ENCODE peak calls at places on chromosome 20, in nine cellular contexts. B is IMR-90; O is CD8-positive, alpha-beta T cell; N is GM06990; T is cardiac muscle cell; P is SK-N-SH; L is stomach; U is left ventricle myocardium inferior; W is upper lobe of right lung. G is an unnamed sample.

GRCh38 chr20:53346266-53346665 is 247.4 kb downstream of the ZNF217 start:
- DNase-seq in B (no peak), O (no peak), N (no peak), T (no peak), P (no peak), L (no peak), U (no peak), W (no peak), G (no peak)

GRCh38 chr20:8212286-8212685 is 80.2 kb downstream of the PLCB1 start:
- DNase-seq in B (peak; percentile 64), O (no peak), N (peak; percentile 33), T (no peak), P (no peak), L (no peak), U (no peak), W (no peak), G (peak; percentile 8)

GRCh38 chr20:40225596-40225995 is 463.4 kb downstream of the MAFB start:
- DNase-seq in B (no peak), O (no peak), N (no peak), T (no peak), P (no peak), L (no peak), U (no peak), W (no peak), G (no peak)

GRCh38 chr20:59822291-59823029 is 111.0 kb downstream of the SYCP2 start:
- DNase-seq in B (no peak), O (no peak), N (no peak), T (no peak), P (peak; percentile 35), L (no peak), U (no peak), W (no peak), G (no peak)

GRCh38 chr20:3652217-3652616 is 11.0 kb downstream of the GFRA4 start:
- DNase-seq in B (no peak), O (peak; percentile 31), N (no peak), T (no peak), P (no peak), L (peak; percentile 67), U (no peak), W (peak; percentile 50), G (no peak)

GRCh38 chr20:15020845-15021244 is 683.4 kb upstream of the FLRT3 start:
- DNase-seq in B (no peak), O (no peak), N (no peak), T (no peak), P (no peak), L (no peak), U (no peak), W (no peak), G (no peak)

GRCh38 chr20:1264727-1265126 is 1.4 kb upstream of the SNPH start:
- DNase-seq in B (no peak), O (no peak), N (no peak), T (no peak), P (no peak), L (no peak), U (no peak), W (no peak), G (no peak)

GRCh38 chr20:17436664-17437063 is 94.5 kb downstream of the BFSP1 start:
- DNase-seq in B (no peak), O (no peak), N (no peak), T (no peak), P (no peak), L (no peak), U (no peak), W (no peak), G (no peak)

GRCh38 chr20:8076505-8077498 is 55.3 kb upstream of the PLCB1 start:
- DNase-seq in B (peak; percentile 22), O (no peak), N (no peak), T (peak; percentile 53), P (no peak), L (peak; percentile 56), U (no peak), W (no peak), G (no peak)

GRCh38 chr20:11411765-11412164 is 505.9 kb upstream of the BTBD3 start:
- DNase-seq in B (no peak), O (no peak), N (no peak), T (no peak), P (no peak), L (no peak), U (no peak), W (no peak), G (no peak)

GRCh38 chr20:31595654-31596411 is 9.3 kb upstream of the ID1 start:
- DNase-seq in B (peak; percentile 86), O (no peak), N (no peak), T (peak; percentile 97), P (peak; percentile 90), L (peak; percentile 65), U (peak; percentile 89), W (peak; percentile 91), G (no peak)
- H3K4me3 ChIP-seq in B (no peak overlapping the region), O (no peak overlapping the region), N (no peak overlapping the region), T (no peak overlapping the region), P (no peak overlapping the region), L (no peak overlapping the region), U (no peak overlapping the region), W (no peak overlapping the region), G (no peak overlapping the region)

GRCh38 chr20:57221916-57222630 is 44.4 kb downstream of the BMP7 start:
- DNase-seq in B (no peak), O (no peak), N (no peak), T (no peak), P (peak; percentile 44), L (no peak), U (no peak), W (no peak), G (no peak)

GRCh38 chr20:57222631-57222950 is 43.9 kb downstream of the BMP7 start:
- DNase-seq in B (no peak), O (no peak), N (no peak), T (no peak), P (no peak), L (no peak), U (no peak), W (no peak), G (no peak)

GRCh38 chr20:57225197-57225733 is 41.2 kb downstream of the BMP7 start:
- DNase-seq in B (no peak), O (no peak), N (no peak), T (no peak), P (no peak), L (no peak), U (no peak), W (no peak), G (no peak)

GRCh38 chr20:57224641-57225138 is 41.8 kb downstream of the BMP7 start:
- DNase-seq in B (no peak), O (no peak), N (no peak), T (no peak), P (peak; percentile 75), L (no peak), U (no peak), W (no peak), G (no peak)

DNA sequence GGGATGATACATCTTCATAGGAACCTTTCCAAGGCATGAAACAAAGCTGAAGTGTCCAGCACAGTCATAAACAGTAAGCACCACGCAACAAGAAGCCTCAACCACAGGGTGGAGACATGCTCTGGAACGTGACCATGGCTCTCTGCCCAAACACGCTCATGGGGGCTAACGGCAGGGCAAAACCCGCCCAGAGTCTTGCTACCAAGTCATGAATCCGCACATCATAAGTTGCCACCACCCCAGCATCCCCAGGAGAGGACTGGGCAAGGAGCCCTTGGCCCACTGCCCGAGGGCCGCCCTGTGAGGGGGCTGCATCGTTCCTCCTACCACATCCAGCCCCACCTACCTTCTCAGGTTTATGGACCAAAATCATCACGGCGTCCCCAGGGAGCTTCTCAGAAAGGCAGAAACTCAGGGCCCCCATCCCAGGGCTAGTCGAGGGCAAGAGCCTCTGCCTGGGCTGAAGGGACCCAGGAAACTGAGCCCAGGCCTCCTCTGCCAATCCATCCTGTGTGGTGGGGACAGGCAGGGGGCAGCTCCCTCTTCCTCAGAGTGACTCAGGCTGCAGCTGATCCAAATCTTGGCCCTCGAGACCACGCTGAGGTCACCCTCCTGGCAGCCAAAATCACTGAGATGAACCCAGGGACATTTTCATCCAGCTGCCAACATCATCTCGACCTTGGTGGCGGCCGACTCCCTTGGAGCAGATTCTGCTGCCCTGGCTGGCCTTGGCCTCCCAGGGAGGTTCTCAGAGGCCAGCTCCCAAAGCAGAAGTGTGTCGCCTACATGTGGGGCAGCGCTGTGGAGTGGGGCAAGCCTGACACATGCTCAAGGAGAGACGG is 42.6 kb downstream of the BMP7 start:
- DNase-seq in B (no peak), O (no peak), N (no peak), T (peak; percentile 12), P (no peak), L (no peak), U (peak; percentile 27), W (no peak), G (no peak)
- TF ChIP-seq CTCF in B (no peak), O (no peak), N (no peak), T (no peak), P (no peak), L (no peak), U (no peak), W (no peak), G (no peak)

GRCh38 chr20:57216669-57217068 is 49.8 kb downstream of the BMP7 start:
- DNase-seq in B (no peak), O (no peak), N (no peak), T (no peak), P (no peak), L (no peak), U (no peak), W (no peak), G (no peak)
- H3K27me3 ChIP-seq in B (no peaks in the 10 kb centered on the region), O (no peaks in the 10 kb centered on the region), N (no peaks in the 10 kb centered on the region), T (no peaks in the 10 kb centered on the region), P (no peaks in the 10 kb centered on the region), L (no peaks in the 10 kb centered on the region), U (peaks cover 7% of the 10 kb centered on the region), W (no peaks in the 10 kb centered on the region), G (peaks cover 4% of the 10 kb centered on the region)

DNA sequence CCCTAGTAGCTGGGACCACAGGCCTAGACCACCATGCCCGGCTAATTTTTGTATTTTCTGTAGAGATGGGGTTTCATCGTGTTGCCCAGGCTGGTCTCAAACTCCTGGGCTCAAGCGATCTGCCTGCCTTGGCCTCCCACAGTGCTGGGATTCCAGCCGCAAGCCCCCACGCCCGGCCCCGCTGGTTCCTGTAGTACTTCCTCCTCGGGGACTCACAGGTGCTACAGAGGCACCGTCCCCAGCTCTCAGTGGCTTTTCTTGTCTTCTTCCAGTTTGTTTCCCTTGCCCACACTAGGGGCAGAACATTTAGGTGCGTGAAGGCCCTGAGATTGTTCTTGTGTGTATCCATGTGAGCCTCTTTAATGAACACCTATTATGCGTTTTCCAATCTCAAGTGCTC is 773 bp upstream of the ZBP1 start:
- DNase-seq in B (no peak), O (peak; percentile 57), N (no peak), T (no peak), P (no peak), L (no peak), U (no peak), W (no peak), G (no peak)
- H3K4me3 ChIP-seq in B (no peak overlapping the region), O (no peak overlapping the region), N (no peak overlapping the region), T (no peak overlapping the region), P (no peak overlapping the region), L (no peak overlapping the region), U (no peak overlapping the region), W (no peak overlapping the region), G (no peak overlapping the region)

DNA sequence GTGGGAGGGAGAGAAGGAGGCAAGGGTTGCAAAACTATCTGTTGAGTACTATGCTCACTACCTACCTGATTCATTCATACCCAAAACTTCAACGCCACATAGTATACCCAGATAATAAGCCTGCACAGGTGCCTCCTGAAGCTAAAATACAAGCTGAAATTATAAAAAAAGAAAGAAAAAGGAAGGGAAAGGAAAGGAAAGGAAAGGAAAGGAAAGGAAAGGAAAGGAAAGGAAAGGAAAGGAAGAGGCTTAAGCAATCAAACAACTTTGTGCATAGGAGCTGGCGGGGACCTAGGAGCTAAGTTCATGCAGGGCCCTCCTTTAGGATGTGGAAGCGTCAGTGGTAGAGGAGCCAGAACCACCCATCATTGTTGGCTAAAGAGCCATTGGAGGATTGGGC is 108.9 kb upstream of the SYNDIG1 start:
- DNase-seq in B (no peak), O (no peak), N (no peak), T (no peak), P (no peak), L (no peak), U (no peak), W (no peak), G (no peak)
- TF ChIP-seq CTCF in B (no peak), O (no peak), N (no peak), T (no peak), P (no peak), L (no peak), U (no peak), W (no peak), G (no peak)

G was measured in bronchial epithelial cell.